ENCODE peak calls at places on chromosome 5, in eight cellular contexts. M is stimulated activated CD8-positive, alpha-beta memory T cell treated with anti-CD3 and anti-CD28 coated beads, Interleukin-2, amount 100 ng/mL, for 48 hours; U is naive thymus-derived CD8-positive, alpha-beta T cell; B is cardiac septum; Q is stimulated activated naive CD8-positive, alpha-beta T cell treated with anti-CD3 and anti-CD28 coated beads, Interleukin-15, Interleukin-2, amounts not matched to agents 100 U/mL and 50 U/mL, for 24 hours; H is iPS DF 19.7; E is left cardiac atrium; N is ovary. O is an unnamed sample.

GRCh38 chr5:50564079-50564478 is 102.4 kb upstream of the PARP8 start:
- DNase-seq in M (no peak), U (no peak), B (no peak), Q (no peak), H (no peak), E (no peak), N (no peak), O (no peak)

GRCh38 chr5:53424691-53425597 is 55.5 kb upstream of the FST start:
- DNase-seq in M (no peak), U (no peak), B (no peak), Q (no peak), H (no peak), E (no peak), N (no peak), O (no peak)

GRCh38 chr5:17256171-17256570 is 38.7 kb downstream of the BASP1 start:
- DNase-seq in M (no peak), U (no peak), B (no peak), Q (no peak), H (no peak), E (no peak), N (no peak), O (no peak)

GRCh38 chr5:15209053-15209762 is 290.8 kb upstream of the FBXL7 start:
- DNase-seq in M (no peak), U (no peak), B (no peak), Q (no peak), H (no peak), E (no peak), N (no peak), O (no peak)

GRCh38 chr5:170184007-170184687 is 48.6 kb upstream of the C5orf58 start:
- DNase-seq in M (peak), U (peak), B (peak), Q (peak), H (peak), E (peak), N (peak), O (no peak)

GRCh38 chr5:74409166-74409706 is 231.3 kb downstream of the ENC1 start:
- DNase-seq in M (no peak), U (no peak), B (no peak), Q (no peak), H (no peak), E (no peak), N (no peak), O (no peak)

GRCh38 chr5:127010362-127010761 is 20.0 kb downstream of the MARCHF3 start:
- DNase-seq in M (no peak), U (no peak), B (no peak), Q (no peak), H (no peak), E (no peak), N (no peak), O (no peak)

GRCh38 chr5:107011530-107012115 is 659.1 kb downstream of the EFNA5 start:
- DNase-seq in M (no peak), U (no peak), B (no peak), Q (no peak), H (no peak), E (no peak), N (no peak), O (no peak)

GRCh38 chr5:126124706-126125345 is 298.4 kb upstream of the GRAMD2B start:
- DNase-seq in M (no peak), U (no peak), B (no peak), Q (no peak), H (no peak), E (no peak), N (no peak), O (no peak)

GRCh38 chr5:134459491-134459890 is 47.8 kb upstream of the CDKN2AIPNL start:
- DNase-seq in M (no peak), U (no peak), B (peak), Q (no peak), H (no peak), E (no peak), N (no peak), O (no peak)

GRCh38 chr5:20678814-20679298 is 690.9 kb upstream of the CDH18 start:
- DNase-seq in M (no peak), U (no peak), B (no peak), Q (no peak), H (no peak), E (no peak), N (no peak), O (no peak)

GRCh38 chr5:150465926-150466325 is 16.4 kb upstream of the RPS14 start:
- DNase-seq in M (no peak), U (no peak), B (peak), Q (no peak), H (no peak), E (peak), N (no peak), O (no peak)

GRCh38 chr5:172274951-172275753 is 8.4 kb downstream of the UBTD2 start:
- DNase-seq in M (peak), U (no peak), B (no peak), Q (peak), H (no peak), E (no peak), N (no peak), O (no peak)

GRCh38 chr5:91469517-91470165 is 86.5 kb upstream of the ARRDC3 start:
- DNase-seq in M (no peak), U (no peak), B (no peak), Q (no peak), H (no peak), E (no peak), N (no peak), O (no peak)

GRCh38 chr5:31563216-31563615 is 31.1 kb downstream of the C5orf22 start:
- DNase-seq in M (no peak), U (no peak), B (no peak), Q (no peak), H (no peak), E (no peak), N (no peak), O (no peak)

GRCh38 chr5:55546991-55547390 is 12.2 kb upstream of the PLPP1 start:
- DNase-seq in M (no peak), U (no peak), B (no peak), Q (no peak), H (no peak), E (no peak), N (no peak), O (no peak)

GRCh38 chr5:100516285-100516684 is 18.9 kb upstream of the FAM174A start:
- DNase-seq in M (no peak), U (no peak), B (no peak), Q (no peak), H (no peak), E (no peak), N (no peak), O (no peak)

GRCh38 chr5:66307647-66308257 is 163.7 kb downstream of the SREK1 start:
- DNase-seq in M (no peak), U (no peak), B (no peak), Q (no peak), H (peak), E (no peak), N (no peak), O (no peak)

GRCh38 chr5:65338606-65339151 is 143.0 kb downstream of the ADAMTS6 start:
- DNase-seq in M (no peak), U (no peak), B (no peak), Q (no peak), H (no peak), E (no peak), N (no peak), O (no peak)

GRCh38 chr5:9156282-9156681 is 389.6 kb downstream of the SEMA5A start:
- DNase-seq in M (no peak), U (no peak), B (no peak), Q (no peak), H (peak), E (peak), N (no peak), O (no peak)

GRCh38 chr5:14760548-14761002 is 96.1 kb downstream of the OTULIN start:
- DNase-seq in M (no peak), U (no peak), B (peak), Q (no peak), H (no peak), E (no peak), N (no peak), O (no peak)

GRCh38 chr5:84393969-84394368 is 9.3 kb upstream of the EDIL3 start:
- DNase-seq in M (no peak), U (no peak), B (no peak), Q (no peak), H (no peak), E (peak), N (no peak), O (no peak)

O was measured in effector CD8-positive, alpha-beta T cell.